ENCODE peak calls at places on chromosomes 5 and 9, in ten cellular contexts. M, R, I, U, F, C, B, P, S and J are unnamed samples.

GRCh38 chr5:151081426-151082273 is 816 bp upstream of the TNIP1 start:
- DNase-seq in C (no peak), B (no peak), F (no peak), M (no peak), R (no peak), S (no peak), U (no peak), P (peak), I (peak), J (no peak)

GRCh38 chr5:138068742-138069375 is 15.0 kb upstream of the WNT8A start:
- DNase-seq in C (peak), B (peak), U (peak), I (peak), R (peak), P (peak), F (no peak), M (no peak), S (peak), J (peak)

GRCh38 chr5:128881609-128882008 is 83.7 kb upstream of the SLC27A6 start:
- DNase-seq in R (no peak), U (no peak), I (no peak), S (no peak), M (no peak), B (no peak), C (no peak), P (no peak), F (no peak), J (no peak)

GRCh38 chr9:93010696-93011095 is 47.8 kb upstream of the SUSD3 start:
- DNase-seq in R (no peak), P (no peak), B (no peak), F (no peak), C (no peak), U (no peak), I (peak), S (no peak), M (no peak), J (no peak)

GRCh38 chr5:123454236-123454911 is 31.2 kb upstream of the CEP120 start:
- DNase-seq in S (no peak), R (peak), B (no peak), I (no peak), P (no peak), F (no peak), U (peak), M (no peak), C (no peak), J (no peak)

GRCh38 chr9:134500931-134501265 is 140.7 kb upstream of the COL5A1 start:
- DNase-seq in P (no peak), S (no peak), F (no peak), C (no peak), U (no peak), B (no peak), I (no peak), M (no peak), R (no peak), J (no peak)

GRCh38 chr5:43019615-43020293 is 20.4 kb downstream of the ANXA2R start:
- DNase-seq in M (no peak), R (no peak), C (peak), U (peak), F (no peak), S (peak), P (peak), I (peak), B (peak), J (peak)

GRCh38 chr9:113531919-113532808 is 68.6 kb downstream of the RGS3 start:
- DNase-seq in R (no peak), U (no peak), P (no peak), S (no peak), C (no peak), I (no peak), F (no peak), B (no peak), M (no peak), J (no peak)